ENCODE peak calls at places on chromosomes 7 and 10, in six cellular contexts. D, X, Y, A, R and Z are unnamed samples.
A peak's percentile ranks its signal among the peaks of the same experiment; 100 is the strongest.

GRCh38 chr10:15744217-15744865 is 24.6 kb upstream of the ITGA8 start:
- DNase-seq in D (no peak), X (peak; percentile 68), Y (peak; percentile 82), A (no peak), R (peak; percentile 43), Z (peak; percentile 52)

GRCh38 chr10:121694966-121695340 is 96.7 kb upstream of the FGFR2 start:
- DNase-seq in D (no peak), X (no peak), Y (no peak), A (no peak), R (no peak), Z (no peak)

GRCh38 chr10:78894841-78895195 is 173.9 kb upstream of the ZMIZ1 start:
- DNase-seq in D (no peak), X (no peak), Y (no peak), A (no peak), R (no peak), Z (no peak)

GRCh38 chr10:70178139-70178725 is 7.9 kb upstream of the SAR1A start:
- DNase-seq in D (no peak), X (no peak), Y (no peak), A (no peak), R (no peak), Z (no peak)

GRCh38 chr7:115024276-115024675 is 102.4 kb downstream of the MDFIC start:
- DNase-seq in D (no peak), X (no peak), Y (peak; percentile 57), A (no peak), R (no peak), Z (no peak)

GRCh38 chr10:118407742-118408141 is 65.6 kb upstream of the FAM204A start:
- DNase-seq in D (no peak), X (no peak), Y (no peak), A (no peak), R (no peak), Z (no peak)

GRCh38 chr10:84825330-84825729 is 496.9 kb downstream of the CCSER2 start:
- DNase-seq in D (no peak), X (peak; percentile 10), Y (no peak), A (no peak), R (no peak), Z (no peak)

GRCh38 chr7:96045919-96046318 is 273.6 kb downstream of the DYNC1I1 start:
- DNase-seq in D (no peak), X (no peak), Y (no peak), A (no peak), R (no peak), Z (no peak)

GRCh38 chr7:80428161-80429054 is 83.5 kb downstream of the GNAT3 start:
- DNase-seq in D (no peak), X (peak; percentile 84), Y (peak; percentile 69), A (no peak), R (peak; percentile 31), Z (no peak)

GRCh38 chr7:22945584-22945983 is 68.3 kb downstream of the HYCC1 start:
- DNase-seq in D (no peak), X (no peak), Y (no peak), A (no peak), R (no peak), Z (no peak)

GRCh38 chr10:103193820-103194529 is 903 bp upstream of the NT5C2 start:
- DNase-seq in D (no peak), X (peak; percentile 83), Y (no peak), A (no peak), R (peak; percentile 29), Z (no peak)